ENCODE peak calls at places on chromosomes 5 and 9, in eight cellular contexts. R, Q, Z, Y, U, S, K and B are unnamed samples.
A peak's percentile ranks its signal among the peaks of the same experiment; 100 is the strongest.

GRCh38 chr5:89268460-89268859 is 385.5 kb upstream of the MEF2C start:
- DNase-seq in R (no peak), Q (no peak), Z (no peak), Y (no peak), U (no peak), S (no peak), K (no peak), B (no peak)

GRCh38 chr9:72384710-72385475 is 19.9 kb upstream of the ZFAND5 start:
- DNase-seq in R (no peak), Q (no peak), Z (no peak), Y (no peak), U (peak; percentile 81), S (no peak), K (no peak), B (no peak)

GRCh38 chr9:89807101-89807395 is 202.2 kb downstream of the GADD45G start:
- DNase-seq in R (no peak), Q (no peak), Z (no peak), Y (no peak), U (no peak), S (no peak), K (no peak), B (no peak)

GRCh38 chr5:147559725-147560124 is 49.9 kb upstream of the DPYSL3 start:
- DNase-seq in R (no peak), Q (no peak), Z (no peak), Y (no peak), U (no peak), S (no peak), K (no peak), B (no peak)

GRCh38 chr5:55624841-55625602 is 87.1 kb downstream of the SLC38A9 start:
- DNase-seq in R (no peak), Q (no peak), Z (no peak), Y (no peak), U (no peak), S (no peak), K (no peak), B (no peak)

GRCh38 chr5:96790851-96791513 is 16.8 kb downstream of the ERAP1 start:
- DNase-seq in R (no peak), Q (no peak), Z (peak; percentile 88), Y (no peak), U (peak; percentile 38), S (peak; percentile 11), K (no peak), B (no peak)

GRCh38 chr9:94860678-94861588 is 134.4 kb downstream of the AOPEP start:
- DNase-seq in R (peak; percentile 47), Q (no peak), Z (peak; percentile 54), Y (peak; percentile 78), U (peak; percentile 99), S (peak; percentile 75), K (no peak), B (no peak)

GRCh38 chr5:39605966-39606591 is 181.3 kb upstream of the DAB2 start:
- DNase-seq in R (no peak), Q (no peak), Z (no peak), Y (no peak), U (peak; percentile 66), S (no peak), K (no peak), B (no peak)